ENCODE peak calls at places on chromosomes 2 and 18, in seven cellular contexts. E is SK-N-SH, B is GM12878, W is HCT116, U is HepG2, F is K562, L is Panc1. S is an unnamed sample.

GRCh38 chr2:64987001-64987962 is 1.9 kb upstream of the SLC1A4 start:
- DNase-seq in E (no peak), B (peak; percentile 68), W (no peak), U (peak; percentile 75), F (no peak), L (no peak), S (no peak)

GRCh38 chr2:10500601-10501361 is 52.7 kb upstream of the ODC1 start:
- DNase-seq in E (no peak), B (no peak), W (no peak), U (no peak), F (no peak), L (no peak), S (no peak)

GRCh38 chr2:181178130-181178529 is 197.7 kb downstream of the UBE2E3 start:
- DNase-seq in E (no peak), B (no peak), W (no peak), U (no peak), F (no peak), L (no peak), S (no peak)

GRCh38 chr2:230974096-230974913 is 21.6 kb upstream of the SPATA3 start:
- DNase-seq in E (no peak), B (peak; percentile 94), W (no peak), U (no peak), F (no peak), L (no peak), S (no peak)

GRCh38 chr18:60200558-60200957 is 172.0 kb downstream of the MC4R start:
- DNase-seq in E (no peak), B (no peak), W (no peak), U (no peak), F (no peak), L (no peak), S (no peak)

GRCh38 chr2:184696644-184697043 is 98.3 kb downstream of the ZNF804A start:
- DNase-seq in E (no peak), B (no peak), W (no peak), U (no peak), F (no peak), L (no peak), S (no peak)

GRCh38 chr2:196514641-196515040 is 124.9 kb upstream of the CCDC150 start:
- DNase-seq in E (no peak), B (no peak), W (no peak), U (no peak), F (no peak), L (no peak), S (no peak)

GRCh38 chr2:174106736-174107135 is 141.6 kb upstream of the SP3 start:
- DNase-seq in E (no peak), B (no peak), W (no peak), U (no peak), F (no peak), L (no peak), S (no peak)

GRCh38 chr18:59323931-59324622 is 5.6 kb upstream of the CPLX4 start:
- DNase-seq in E (no peak), B (no peak), W (no peak), U (no peak), F (no peak), L (no peak), S (no peak)

GRCh38 chr2:100924520-100925451 is 77.3 kb upstream of the RPL31 start:
- DNase-seq in E (no peak), B (peak; percentile 37), W (no peak), U (no peak), F (no peak), L (no peak), S (no peak)

GRCh38 chr2:54669677-54670484 is 53.6 kb upstream of the EML6 start:
- DNase-seq in E (no peak), B (no peak), W (no peak), U (peak; percentile 96), F (no peak), L (no peak), S (no peak)

GRCh38 chr2:136025057-136025973 is 39.9 kb upstream of the DARS1 start:
- DNase-seq in E (peak; percentile 44), B (no peak), W (peak; percentile 27), U (no peak), F (peak; percentile 35), L (no peak), S (peak; percentile 70)

GRCh38 chr2:73212448-73213176 is 1.4 kb upstream of the SMYD5 start:
- DNase-seq in E (peak; percentile 89), B (no peak), W (no peak), U (peak; percentile 78), F (peak; percentile 76), L (peak; percentile 58), S (peak; percentile 90)

GRCh38 chr2:227655454-227655853 is 11.2 kb upstream of the SCYGR5 start:
- DNase-seq in E (no peak), B (no peak), W (peak; percentile 19), U (peak; percentile 87), F (peak; percentile 6), L (peak; percentile 32), S (no peak)

GRCh38 chr2:216745453-216745852 is 50.1 kb upstream of the IGFBP5 start:
- DNase-seq in E (no peak), B (no peak), W (no peak), U (no peak), F (no peak), L (no peak), S (no peak)

GRCh38 chr18:72808688-72809087 is 59.1 kb downstream of the NETO1 start:
- DNase-seq in E (no peak), B (no peak), W (no peak), U (no peak), F (no peak), L (no peak), S (no peak)

GRCh38 chr2:204795156-204795555 is 249.9 kb downstream of the PARD3B start:
- DNase-seq in E (no peak), B (no peak), W (no peak), U (no peak), F (no peak), L (no peak), S (no peak)

GRCh38 chr18:49048361-49048760 is 97.6 kb upstream of the SMAD7 start:
- DNase-seq in E (no peak), B (no peak), W (no peak), U (no peak), F (no peak), L (no peak), S (no peak)

GRCh38 chr2:125312342-125312741 is 1287.3 kb downstream of the CNTNAP5 start:
- DNase-seq in E (no peak), B (no peak), W (no peak), U (no peak), F (no peak), L (no peak), S (no peak)

GRCh38 chr2:18991177-18992168 is 366.9 kb downstream of the OSR1 start:
- DNase-seq in E (no peak), B (no peak), W (no peak), U (no peak), F (no peak), L (peak; percentile 27), S (no peak)

GRCh38 chr2:152566728-152567069 is 150.6 kb downstream of the PRPF40A start:
- DNase-seq in E (no peak), B (peak; percentile 64), W (no peak), U (no peak), F (no peak), L (no peak), S (no peak)

GRCh38 chr2:135132314-135132713 is 80.2 kb downstream of the RAB3GAP1 start:
- DNase-seq in E (no peak), B (no peak), W (no peak), U (no peak), F (no peak), L (no peak), S (no peak)

GRCh38 chr2:10329880-10330699 is 27.4 kb downstream of the HPCAL1 start:
- DNase-seq in E (no peak), B (no peak), W (no peak), U (peak; percentile 78), F (no peak), L (no peak), S (no peak)

GRCh38 chr2:20062615-20063545 is 11.5 kb upstream of the LAPTM4A start:
- DNase-seq in E (no peak), B (no peak), W (no peak), U (no peak), F (no peak), L (no peak), S (no peak)

GRCh38 chr2:58677763-58678162 is 436.6 kb upstream of the FANCL start:
- DNase-seq in E (no peak), B (no peak), W (no peak), U (no peak), F (no peak), L (no peak), S (no peak)

GRCh38 chr2:96832751-96833507 is 10.9 kb downstream of the ANKRD23 start:
- DNase-seq in E (no peak), B (no peak), W (no peak), U (no peak), F (no peak), L (no peak), S (peak; percentile 86)

GRCh38 chr2:239337877-239338484 is 62.8 kb downstream of the HDAC4 start:
- DNase-seq in E (no peak), B (no peak), W (no peak), U (no peak), F (no peak), L (no peak), S (no peak)

GRCh38 chr2:32136097-32136496 is 29.6 kb upstream of the SLC30A6 start:
- DNase-seq in E (no peak), B (no peak), W (no peak), U (no peak), F (no peak), L (no peak), S (no peak)

GRCh38 chr2:139968588-139968987 is 1188.4 kb upstream of the NXPH2 start:
- DNase-seq in E (no peak), B (no peak), W (no peak), U (no peak), F (no peak), L (no peak), S (no peak)
- TF ChIP-seq SIN3A in E (no peak), B (no peak), W (no peak), U (no peak), F (no peak), L (no peak), S (no peak)

GRCh38 chr2:213065583-213066444 is 85.6 kb downstream of the IKZF2 start:
- DNase-seq in E (peak; percentile 38), B (no peak), W (no peak), U (no peak), F (no peak), L (no peak), S (no peak)
- TF ChIP-seq SIN3A in E (no peak), B (no peak), W (no peak), U (no peak), F (no peak), L (no peak), S (no peak)

GRCh38 chr18:64111950-64112349 is 36.9 kb downstream of the LINC00305 start:
- DNase-seq in E (no peak), B (no peak), W (no peak), U (no peak), F (no peak), L (no peak), S (no peak)
- TF ChIP-seq SIN3A in E (no peak), B (no peak), W (no peak), U (no peak), F (no peak), L (no peak), S (no peak)

DNA sequence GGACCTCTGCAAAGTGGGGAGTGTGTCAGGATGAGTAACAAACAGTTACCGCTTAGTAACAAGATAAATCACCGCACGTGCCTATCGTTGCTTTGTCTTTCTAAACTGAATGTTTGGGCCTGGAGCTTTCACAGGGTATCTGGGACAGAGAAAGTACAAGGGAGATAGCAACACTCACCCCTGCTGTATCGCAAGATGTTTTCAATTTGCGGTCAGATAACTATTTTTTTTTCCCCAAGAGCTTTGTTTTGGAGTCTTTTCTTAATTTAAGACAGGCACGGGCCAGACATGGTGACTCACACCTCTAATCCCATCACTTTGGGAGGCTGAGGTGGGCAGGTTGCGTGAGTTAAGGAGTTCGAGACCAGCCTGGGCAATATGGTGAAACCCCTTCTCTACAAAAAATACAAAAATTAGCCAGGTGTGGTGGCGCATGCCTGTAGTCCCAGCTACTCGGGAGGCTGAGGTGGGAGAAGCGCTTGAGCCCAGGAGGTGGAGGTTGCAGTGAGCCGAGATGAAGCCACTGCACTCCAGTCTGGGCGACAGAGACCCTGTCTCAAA is 146.6 kb downstream of the GBX2 start:
- DNase-seq in E (no peak), B (no peak), W (no peak), U (no peak), F (peak; percentile 23), L (no peak), S (no peak)
- TF ChIP-seq SIN3A in E (no peak), B (no peak), W (no peak), U (no peak), F (no peak), L (no peak), S (no peak)

S was measured in H1.